ENCODE peak calls at places on chromosomes 7 and 10, in eight cellular contexts. I is retina; F is activated T-cell treated with anti-CD3 and anti-CD28 coated beads, Interleukin-2, amount 50 U/mL, for 4 hours; M is ELR; T is HFFc6; A is adipocyte; P is T-helper 9 cell; C is C1 segment of cervical spinal cord. Y is an unnamed sample.

GRCh38 chr7:132557489-132558044 is 18.7 kb downstream of the PLXNA4 start:
- DNase-seq in A (no peak), T (no peak), P (no peak), I (no peak), C (no peak), F (no peak), M (peak), Y (no peak)

GRCh38 chr10:71547290-71547689 is 150.6 kb downstream of the CDH23 start:
- DNase-seq in F (no peak), C (no peak), I (no peak), P (no peak), M (no peak), T (no peak), A (no peak), Y (no peak)

GRCh38 chr10:123269675-123270074 is 115.5 kb downstream of the BUB3 start:
- DNase-seq in P (no peak), A (no peak), I (no peak), C (no peak), T (no peak), M (no peak), F (no peak), Y (no peak)

GRCh38 chr10:93813507-93814465 is 56.0 kb downstream of the LGI1 start:
- DNase-seq in C (peak), M (peak), F (peak), P (peak), I (no peak), A (peak), T (peak), Y (peak)

GRCh38 chr10:124447741-124448466 is 1.9 kb downstream of the NKX1-2 start:
- DNase-seq in M (no peak), F (no peak), I (peak), C (no peak), A (no peak), P (no peak), T (no peak), Y (peak)

GRCh38 chr10:49154641-49155040 is 20.8 kb upstream of the FAM170B start:
- DNase-seq in A (no peak), I (no peak), P (no peak), T (no peak), M (no peak), F (no peak), C (no peak), Y (no peak)

GRCh38 chr10:132272767-132273090 is 35.0 kb downstream of the STK32C start:
- DNase-seq in I (no peak), A (no peak), T (no peak), C (no peak), F (no peak), P (no peak), M (no peak), Y (no peak)

GRCh38 chr10:16986406-16987128 is 143.0 kb downstream of the CUBN start:
- DNase-seq in M (peak), F (no peak), T (peak), I (peak), A (peak), P (no peak), C (no peak), Y (no peak)

GRCh38 chr7:98594348-98594747 is 22.7 kb upstream of the NPTX2 start:
- DNase-seq in M (no peak), T (no peak), C (no peak), F (no peak), A (no peak), I (no peak), P (no peak), Y (no peak)

GRCh38 chr7:155860840-155861479 is 48.7 kb upstream of the SHH start:
- DNase-seq in M (no peak), A (peak), T (no peak), P (no peak), C (no peak), I (no peak), F (no peak), Y (no peak)

GRCh38 chr10:123136806-123137642 is 1.3 kb downstream of the HMX3 start:
- DNase-seq in F (peak), I (peak), A (peak), C (no peak), M (no peak), P (no peak), T (no peak), Y (peak)

GRCh38 chr7:129665013-129665401 is 53.5 kb downstream of the NRF1 start:
- DNase-seq in P (no peak), I (no peak), C (no peak), A (peak), T (peak), M (peak), F (no peak), Y (peak)

GRCh38 chr7:22627136-22627535 is 99.9 kb upstream of the IL6 start:
- DNase-seq in T (no peak), M (no peak), C (no peak), A (no peak), F (no peak), P (no peak), I (no peak), Y (no peak)

GRCh38 chr7:118862733-118863132 is 638.2 kb downstream of the ANKRD7 start:
- DNase-seq in F (no peak), M (no peak), I (no peak), T (no peak), P (no peak), C (no peak), A (no peak), Y (no peak)

GRCh38 chr7:37083311-37084096 is 359.2 kb upstream of the AOAH start:
- DNase-seq in M (no peak), F (no peak), T (peak), I (no peak), C (no peak), A (peak), P (no peak), Y (no peak)

GRCh38 chr7:140200102-140200989 is 23.6 kb upstream of the KDM7A start:
- DNase-seq in M (peak), C (no peak), A (peak), T (peak), I (no peak), F (no peak), P (no peak), Y (no peak)

GRCh38 chr10:119341236-119342016 is 134.1 kb downstream of the GRK5 start:
- DNase-seq in I (no peak), P (no peak), A (peak), C (no peak), M (peak), T (peak), F (peak), Y (no peak)

GRCh38 chr7:116978006-116978405 is 24.7 kb downstream of the ST7 start:
- DNase-seq in F (no peak), P (no peak), C (no peak), T (no peak), M (no peak), A (no peak), I (no peak), Y (no peak)

GRCh38 chr10:133276435-133277201 is at the start of gene ADAM8:
- DNase-seq in I (peak), P (peak), A (peak), C (no peak), M (peak), T (no peak), F (peak), Y (peak)

GRCh38 chr10:24008164-24009066 is 200.5 kb upstream of the KIAA1217 start:
- DNase-seq in C (no peak), A (no peak), F (no peak), M (peak), P (no peak), T (no peak), I (peak), Y (no peak)

GRCh38 chr10:132827423-132827789 is 41.5 kb upstream of the NKX6-2 start:
- DNase-seq in A (no peak), T (no peak), C (no peak), F (no peak), M (no peak), P (no peak), I (no peak), Y (no peak)

GRCh38 chr10:6141296-6142151 is 52.7 kb downstream of the RBM17 start:
- DNase-seq in A (peak), P (no peak), T (peak), C (no peak), M (peak), I (no peak), F (no peak), Y (no peak)

GRCh38 chr10:132721725-132722124 is 64.2 kb downstream of the NKX6-2 start:
- DNase-seq in I (no peak), F (no peak), P (no peak), A (peak), T (peak), M (peak), C (no peak), Y (no peak)

GRCh38 chr7:150977382-150978135 is 562 bp downstream of the KCNH2 start:
- DNase-seq in I (no peak), P (no peak), T (no peak), A (no peak), C (no peak), F (no peak), M (no peak), Y (no peak)

GRCh38 chr7:398888-399287 is 108.9 kb downstream of the FOXL3 start:
- DNase-seq in T (no peak), A (no peak), M (no peak), I (no peak), F (no peak), C (no peak), P (no peak), Y (no peak)

GRCh38 chr7:157932498-157933218 is 595.9 kb downstream of the DNAJB6 start:
- DNase-seq in T (peak), M (peak), A (no peak), I (no peak), C (no peak), P (no peak), F (no peak), Y (no peak)

GRCh38 chr7:98202367-98203195 is 8.7 kb upstream of the BHLHA15 start:
- DNase-seq in A (no peak), F (peak), I (no peak), P (peak), T (no peak), M (no peak), C (no peak), Y (no peak)